ENCODE peak calls at places on chromosomes 6 and 20, in five cellular contexts. N is DMS153; V is CD4-positive, alpha-beta T cell; D is left lung; C is neural progenitor cell. L is an unnamed sample.
A peak's percentile ranks its signal among the peaks of the same experiment; 100 is the strongest.

GRCh38 chr20:33688938-33689424 is 2.8 kb upstream of the E2F1 start:
- DNase-seq in D (no peak), C (no peak), V (no peak), N (no peak), L (no peak)

GRCh38 chr6:143068001-143068400 is 7.3 kb downstream of the AIG1 start:
- DNase-seq in D (no peak), V (no peak), N (no peak), C (no peak), L (no peak)

GRCh38 chr6:169008641-169009040 is 245.0 kb downstream of the THBS2 start:
- DNase-seq in N (no peak), D (no peak), V (no peak), C (no peak), L (no peak)

GRCh38 chr20:58447733-58448391 is 58.8 kb downstream of the VAPB start:
- DNase-seq in V (peak; percentile 49), D (no peak), C (peak; percentile 75), N (peak; percentile 38), L (peak; percentile 35)

GRCh38 chr6:43785220-43785752 is 15.3 kb downstream of the VEGFA start:
- DNase-seq in V (no peak), C (no peak), N (no peak), D (no peak), L (no peak)

GRCh38 chr6:75424610-75425548 is 68.7 kb downstream of the FILIP1 start:
- DNase-seq in N (no peak), C (no peak), V (no peak), D (no peak), L (no peak)

GRCh38 chr20:31638317-31638716 is 605 bp downstream of the COX4I2 start:
- DNase-seq in N (no peak), D (peak; percentile 16), C (no peak), V (no peak), L (no peak)

GRCh38 chr6:109303647-109304283 is 78.5 kb downstream of the CD164 start:
- DNase-seq in N (no peak), V (no peak), D (no peak), C (no peak), L (no peak)

GRCh38 chr6:38192011-38192410 is 372.5 kb downstream of the ZFAND3 start:
- DNase-seq in D (no peak), N (no peak), V (no peak), C (peak; percentile 60), L (no peak)

GRCh38 chr6:111628117-111628866 is 22.6 kb upstream of the TRAF3IP2 start:
- DNase-seq in C (no peak), V (no peak), N (no peak), D (no peak), L (no peak)

GRCh38 chr6:52566853-52567279 is 10.0 kb downstream of the TRAM2 start:
- DNase-seq in V (no peak), N (no peak), D (no peak), C (no peak), L (no peak)

GRCh38 chr6:44020664-44021425 is 106.4 kb downstream of the MRPL14 start:
- DNase-seq in C (no peak), D (no peak), N (no peak), V (no peak), L (no peak)

GRCh38 chr6:155527443-155527842 is 71.8 kb upstream of the NOX3 start:
- DNase-seq in N (no peak), V (no peak), D (no peak), C (no peak), L (no peak)

GRCh38 chr6:4581468-4582420 is 194.5 kb upstream of the CDYL start:
- DNase-seq in C (no peak), V (no peak), N (no peak), D (no peak), L (no peak)

GRCh38 chr20:63081351-63081750 is 74.6 kb upstream of the BHLHE23 start:
- DNase-seq in D (peak; percentile 36), V (no peak), C (no peak), N (no peak), L (no peak)

GRCh38 chr6:11008821-11009220 is 35.3 kb downstream of the ELOVL2 start:
- DNase-seq in C (no peak), V (no peak), D (no peak), N (no peak), L (no peak)

GRCh38 chr6:53180678-53181077 is 32.0 kb upstream of the GCM1 start:
- DNase-seq in D (no peak), C (no peak), N (no peak), V (no peak), L (no peak)

GRCh38 chr20:59811681-59812171 is 121.7 kb downstream of the SYCP2 start:
- DNase-seq in D (no peak), N (no peak), V (no peak), C (no peak), L (no peak)

GRCh38 chr6:108587258-108588059 is 26.7 kb downstream of the FOXO3 start:
- DNase-seq in N (no peak), C (peak; percentile 32), D (no peak), V (no peak), L (no peak)

GRCh38 chr20:40753472-40753871 is 64.4 kb upstream of the MAFB start:
- DNase-seq in D (no peak), V (no peak), N (no peak), C (no peak), L (no peak)

GRCh38 chr6:13865132-13865531 is 50.8 kb upstream of the MCUR1 start:
- DNase-seq in C (no peak), D (no peak), N (no peak), V (no peak), L (no peak)

GRCh38 chr6:140225587-140226438 is 851.4 kb upstream of the CITED2 start:
- DNase-seq in C (no peak), D (no peak), N (no peak), V (no peak), L (no peak)

GRCh38 chr20:39195495-39196129 is 233.5 kb downstream of the DHX35 start:
- DNase-seq in D (no peak), V (no peak), C (peak; percentile 47), N (peak; percentile 14), L (no peak)

GRCh38 chr6:42028234-42029061 is 21.9 kb upstream of the TAF8 start:
- DNase-seq in C (no peak), V (no peak), N (no peak), D (no peak), L (no peak)

GRCh38 chr6:129353067-129353466 is 356.9 kb downstream of the ARHGAP18 start:
- DNase-seq in C (peak; percentile 8), N (no peak), V (no peak), D (peak; percentile 36), L (no peak)

GRCh38 chr6:337782-338464 is 45.6 kb downstream of the DUSP22 start:
- DNase-seq in C (no peak), N (no peak), D (no peak), V (no peak), L (no peak)

GRCh38 chr6:42136508-42137191 is 5.8 kb downstream of the C6orf132 start:
- DNase-seq in V (no peak), C (peak; percentile 90), N (no peak), D (peak; percentile 45), L (peak; percentile 11)

GRCh38 chr6:168355716-168356522 is 36.3 kb upstream of the DACT2 start:
- DNase-seq in N (peak; percentile 29), C (peak; percentile 72), V (no peak), D (peak; percentile 81), L (no peak)

GRCh38 chr20:48932375-48932941 is 10.9 kb downstream of the ARFGEF2 start:
- DNase-seq in N (no peak), V (no peak), D (no peak), C (no peak), L (no peak)

GRCh38 chr20:57709823-57710799 is at the start of gene PMEPA1:
- DNase-seq in D (peak; percentile 94), C (peak; percentile 90), V (peak; percentile 90), N (peak; percentile 90), L (peak; percentile 96)

GRCh38 chr20:54084727-54085368 is 14.5 kb upstream of the BCAS1 start:
- DNase-seq in V (no peak), N (no peak), C (no peak), D (no peak), L (no peak)

GRCh38 chr6:73523434-73524123 is 2.7 kb upstream of the EEF1A1 start:
- DNase-seq in D (peak; percentile 93), N (peak; percentile 53), C (no peak), V (peak; percentile 54), L (peak; percentile 60)